ENCODE peak calls at places on chromosomes 16 and 17, in four cellular contexts. One of them, this sample, is unnamed. For H3K9me3, the result is how much of the 10 kb centered on the place peaks cover.

GRCh38 chr17:57989011-57989345 is 924 bp upstream of the VEZF1 start:
- ATAC-seq in HepG2: peak
- ATAC-seq in upper lobe of left lung: peak
- ATAC-seq in K562: peak
- ATAC-seq in this sample: no peak

GRCh38 chr16:85195884-85196816 is 83.9 kb upstream of the CIBAR2 start:
- ATAC-seq in K562: no peak
- ATAC-seq in HepG2: no peak
- ATAC-seq in upper lobe of left lung: peak
- ATAC-seq in this sample: peak

GRCh38 chr17:27485125-27485524 is 28.9 kb downstream of the KSR1 start:
- ATAC-seq in K562: no peak
- ATAC-seq in upper lobe of left lung: no peak
- ATAC-seq in HepG2: no peak
- ATAC-seq in this sample: peak

GRCh38 chr16:49608801-49609200 is 235.2 kb downstream of the C16orf78 start:
- ATAC-seq in upper lobe of left lung: peak
- ATAC-seq in K562: peak
- ATAC-seq in HepG2: peak
- ATAC-seq in this sample: peak

GRCh38 chr17:77840156-77840555 is 118.3 kb upstream of the TNRC6C start:
- ATAC-seq in upper lobe of left lung: no peak
- ATAC-seq in K562: peak
- ATAC-seq in HepG2: no peak
- ATAC-seq in this sample: no peak

GRCh38 chr16:87492721-87493554 is at the start of gene ZCCHC14:
- ATAC-seq in HepG2: peak
- ATAC-seq in upper lobe of left lung: peak
- ATAC-seq in K562: peak
- ATAC-seq in this sample: peak

GRCh38 chr16:57955572-57955971 is 15.4 kb downstream of the CNGB1 start:
- ATAC-seq in upper lobe of left lung: no peak
- ATAC-seq in K562: peak
- ATAC-seq in HepG2: peak
- ATAC-seq in this sample: no peak

GRCh38 chr16:56371383-56371937 is 53.9 kb downstream of the AMFR start:
- ATAC-seq in upper lobe of left lung: no peak
- ATAC-seq in HepG2: peak
- ATAC-seq in K562: no peak
- ATAC-seq in this sample: no peak

GRCh38 chr16:56871172-56871593 is 6.2 kb downstream of the SLC12A3 start:
- ATAC-seq in HepG2: peak
- ATAC-seq in K562: peak
- ATAC-seq in upper lobe of left lung: peak
- ATAC-seq in this sample: no peak

GRCh38 chr17:47720754-47721533 is 12.1 kb upstream of the TBX21 start:
- ATAC-seq in HepG2: no peak
- ATAC-seq in upper lobe of left lung: no peak
- ATAC-seq in K562: no peak
- ATAC-seq in this sample: peak

GRCh38 chr17:76562734-76563148 is 22.9 kb downstream of the PRCD start:
- ATAC-seq in HepG2: no peak
- ATAC-seq in upper lobe of left lung: no peak
- ATAC-seq in K562: peak
- ATAC-seq in this sample: no peak

GRCh38 chr16:89842471-89843408 is 14.5 kb downstream of the SPIRE2 start:
- ATAC-seq in upper lobe of left lung: no peak
- ATAC-seq in K562: no peak
- ATAC-seq in HepG2: peak
- ATAC-seq in this sample: no peak

GRCh38 chr16:57283956-57284205 is 591 bp downstream of the PLLP start:
- ATAC-seq in upper lobe of left lung: no peak
- ATAC-seq in K562: no peak
- ATAC-seq in HepG2: peak
- ATAC-seq in this sample: peak

GRCh38 chr17:46788796-46789195 is 29.7 kb downstream of the WNT3 start:
- ATAC-seq in HepG2: no peak
- ATAC-seq in upper lobe of left lung: no peak
- ATAC-seq in K562: no peak
- ATAC-seq in this sample: no peak

GRCh38 chr16:20879175-20880053 is 20.7 kb downstream of the DCUN1D3 start:
- ATAC-seq in K562: no peak
- ATAC-seq in upper lobe of left lung: peak
- ATAC-seq in HepG2: peak
- ATAC-seq in this sample: no peak

GRCh38 chr17:59435238-59435637 is 103.8 kb downstream of the YPEL2 start:
- ATAC-seq in K562: no peak
- ATAC-seq in upper lobe of left lung: peak
- ATAC-seq in HepG2: no peak
- ATAC-seq in this sample: peak

GRCh38 chr16:49502136-49502881 is 128.7 kb downstream of the C16orf78 start:
- ATAC-seq in upper lobe of left lung: no peak
- ATAC-seq in K562: no peak
- ATAC-seq in HepG2: no peak
- ATAC-seq in this sample: no peak

GRCh38 chr17:55437165-55437605 is 15.6 kb upstream of the MMD start:
- ATAC-seq in HepG2: no peak
- ATAC-seq in K562: no peak
- ATAC-seq in upper lobe of left lung: peak
- ATAC-seq in this sample: no peak

GRCh38 chr16:49875812-49876715 is 20.2 kb upstream of the ZNF423 start:
- ATAC-seq in upper lobe of left lung: peak
- ATAC-seq in K562: no peak
- ATAC-seq in HepG2: peak
- ATAC-seq in this sample: no peak

GRCh38 chr17:44122825-44123355 is 551 bp downstream of the HDAC5 start:
- ATAC-seq in HepG2: no peak
- ATAC-seq in K562: peak
- ATAC-seq in upper lobe of left lung: no peak
- ATAC-seq in this sample: no peak

GRCh38 chr16:75262800-75263127 is 11.3 kb upstream of the BCAR1 start:
- ATAC-seq in K562: no peak
- ATAC-seq in HepG2: no peak
- ATAC-seq in upper lobe of left lung: no peak
- ATAC-seq in this sample: no peak

GRCh38 chr16:64773638-64774037 is 348.2 kb downstream of the CDH11 start:
- ATAC-seq in K562: no peak
- ATAC-seq in HepG2: no peak
- ATAC-seq in upper lobe of left lung: no peak
- ATAC-seq in this sample: no peak

GRCh38 chr17:28046034-28046825 is 3.8 kb downstream of the NLK start:
- ATAC-seq in HepG2: no peak
- ATAC-seq in upper lobe of left lung: no peak
- ATAC-seq in K562: no peak
- ATAC-seq in this sample: no peak

GRCh38 chr17:82031303-82031884 is at the start of gene RAC3:
- ATAC-seq in HepG2: no peak
- ATAC-seq in K562: peak
- ATAC-seq in upper lobe of left lung: no peak
- ATAC-seq in this sample: peak

GRCh38 chr16:74186589-74186988 is 110.0 kb upstream of the PSMD7 start:
- ATAC-seq in HepG2: no peak
- ATAC-seq in upper lobe of left lung: no peak
- ATAC-seq in K562: no peak
- ATAC-seq in this sample: no peak

GRCh38 chr17:32871736-32872135 is 5.2 kb downstream of the MYO1D start:
- ATAC-seq in upper lobe of left lung: peak
- ATAC-seq in K562: no peak
- ATAC-seq in HepG2: no peak
- ATAC-seq in this sample: no peak

GRCh38 chr17:39903158-39903884 is 15.1 kb downstream of the GSDMB start:
- ATAC-seq in HepG2: no peak
- ATAC-seq in K562: peak
- ATAC-seq in upper lobe of left lung: no peak
- ATAC-seq in this sample: no peak

GRCh38 chr17:15463363-15463762 is 4.1 kb downstream of the CDRT4 start:
- ATAC-seq in HepG2: no peak
- ATAC-seq in K562: no peak
- ATAC-seq in upper lobe of left lung: peak
- ATAC-seq in this sample: peak

GRCh38 chr16:70726869-70727494 is 41.1 kb upstream of the MTSS2 start:
- ATAC-seq in HepG2: no peak
- ATAC-seq in upper lobe of left lung: peak
- ATAC-seq in K562: no peak
- ATAC-seq in this sample: peak

GRCh38 chr17:40303009-40303657 is 5.8 kb upstream of the RARA start:
- ATAC-seq in HepG2: peak
- ATAC-seq in upper lobe of left lung: peak
- ATAC-seq in K562: peak
- ATAC-seq in this sample: peak

GRCh38 chr17:33968350-33969044 is 286.6 kb upstream of the CCL2 start:
- ATAC-seq in HepG2: no peak
- ATAC-seq in upper lobe of left lung: no peak
- ATAC-seq in K562: peak
- ATAC-seq in this sample: no peak

GRCh38 chr16:57786632-57787518 is 15.4 kb downstream of the KIFC3 start:
- ATAC-seq in HepG2: no peak
- ATAC-seq in upper lobe of left lung: peak
- ATAC-seq in K562: peak
- ATAC-seq in this sample: peak

GRCh38 chr17:6104956-6105355 is 34.8 kb downstream of the WSCD1 start:
- ATAC-seq in upper lobe of left lung: no peak
- ATAC-seq in K562: no peak
- ATAC-seq in HepG2: no peak
- ATAC-seq in this sample: no peak

GRCh38 chr17:15444805-15445204 is 22.6 kb downstream of the CDRT4 start:
- ATAC-seq in HepG2: no peak
- ATAC-seq in K562: peak
- ATAC-seq in upper lobe of left lung: no peak
- ATAC-seq in this sample: no peak

GRCh38 chr16:14198603-14199002 is 127.5 kb downstream of the MRTFB start:
- ATAC-seq in K562: no peak
- ATAC-seq in upper lobe of left lung: peak
- ATAC-seq in HepG2: no peak
- ATAC-seq in this sample: no peak

GRCh38 chr17:58227733-58228132 is 8.7 kb upstream of the MKS1 start:
- ATAC-seq in K562: no peak
- ATAC-seq in HepG2: no peak
- ATAC-seq in upper lobe of left lung: no peak
- ATAC-seq in this sample: no peak

GRCh38 chr17:57727776-57728175 is 17.3 kb downstream of the CCDC182 start:
- ATAC-seq in K562: peak
- ATAC-seq in HepG2: peak
- ATAC-seq in upper lobe of left lung: no peak
- ATAC-seq in this sample: no peak

GRCh38 chr16:57791156-57791902 is 11.0 kb downstream of the KIFC3 start:
- ATAC-seq in HepG2: no peak
- ATAC-seq in K562: no peak
- ATAC-seq in upper lobe of left lung: no peak
- ATAC-seq in this sample: no peak

GRCh38 chr17:49352587-49353154 is 9.4 kb downstream of the ZNF652 start:
- ATAC-seq in upper lobe of left lung: no peak
- ATAC-seq in K562: no peak
- ATAC-seq in HepG2: no peak
- ATAC-seq in this sample: no peak

GRCh38 chr16:11880047-11880446 is 28.7 kb upstream of the RSL1D1 start:
- ATAC-seq in HepG2: peak
- ATAC-seq in upper lobe of left lung: no peak
- ATAC-seq in K562: no peak
- ATAC-seq in this sample: no peak
- H3K9me3 ChIP-seq in HepG2: under half
- H3K9me3 ChIP-seq in upper lobe of left lung: under half
- H3K9me3 ChIP-seq in K562: under half
- H3K9me3 ChIP-seq in this sample: under half

GRCh38 chr17:65586899-65587298 is 25.5 kb upstream of the AXIN2 start:
- ATAC-seq in upper lobe of left lung: no peak
- ATAC-seq in HepG2: no peak
- ATAC-seq in K562: no peak
- ATAC-seq in this sample: no peak

GRCh38 chr17:65584604-65585521 is 23.4 kb upstream of the AXIN2 start:
- ATAC-seq in HepG2: peak
- ATAC-seq in K562: no peak
- ATAC-seq in upper lobe of left lung: no peak
- ATAC-seq in this sample: no peak

GRCh38 chr17:65588194-65588808 is 26.9 kb upstream of the AXIN2 start:
- ATAC-seq in upper lobe of left lung: peak
- ATAC-seq in HepG2: peak
- ATAC-seq in K562: peak
- ATAC-seq in this sample: no peak

GRCh38 chr17:65587602-65588193 is 26.2 kb upstream of the AXIN2 start:
- ATAC-seq in K562: no peak
- ATAC-seq in HepG2: peak
- ATAC-seq in upper lobe of left lung: peak
- ATAC-seq in this sample: no peak

GRCh38 chr17:65583921-65584603 is 22.6 kb upstream of the AXIN2 start:
- ATAC-seq in HepG2: peak
- ATAC-seq in K562: no peak
- ATAC-seq in upper lobe of left lung: no peak
- ATAC-seq in this sample: no peak
- TF ChIP-seq EP300 in HepG2: no peak
- TF ChIP-seq EP300 in K562: no peak
- TF ChIP-seq EP300 in upper lobe of left lung: no peak
- TF ChIP-seq EP300 in this sample: no peak

GRCh38 chr16:31888735-31889134 is 15.1 kb downstream of the ZNF267 start:
- ATAC-seq in K562: no peak
- ATAC-seq in HepG2: no peak
- ATAC-seq in upper lobe of left lung: no peak
- ATAC-seq in this sample: no peak

GRCh38 chr16:31880322-31880979 is 6.8 kb downstream of the ZNF267 start:
- ATAC-seq in K562: peak
- ATAC-seq in HepG2: peak
- ATAC-seq in upper lobe of left lung: peak
- ATAC-seq in this sample: peak

GRCh38 chr16:31886227-31886626 is 12.6 kb downstream of the ZNF267 start:
- ATAC-seq in upper lobe of left lung: no peak
- ATAC-seq in HepG2: no peak
- ATAC-seq in K562: no peak
- ATAC-seq in this sample: no peak
- H3K9me3 ChIP-seq in upper lobe of left lung: under half
- H3K9me3 ChIP-seq in HepG2: under half
- H3K9me3 ChIP-seq in K562: under half
- H3K9me3 ChIP-seq in this sample: under half

GRCh38 chr17:51260237-51260959 is at the start of gene UTP18:
- ATAC-seq in upper lobe of left lung: peak
- ATAC-seq in HepG2: peak
- ATAC-seq in K562: peak
- ATAC-seq in this sample: peak
- TF ChIP-seq EP300 in upper lobe of left lung: no peak
- TF ChIP-seq EP300 in HepG2: no peak
- TF ChIP-seq EP300 in K562: peak
- TF ChIP-seq EP300 in this sample: peak

GRCh38 chr16:68668266-68668665 is 23.2 kb downstream of the CDH3 start:
- ATAC-seq in K562: no peak
- ATAC-seq in upper lobe of left lung: no peak
- ATAC-seq in HepG2: no peak
- ATAC-seq in this sample: no peak

GRCh38 chr16:68662035-68662434 is 16.9 kb downstream of the CDH3 start:
- ATAC-seq in K562: no peak
- ATAC-seq in upper lobe of left lung: no peak
- ATAC-seq in HepG2: no peak
- ATAC-seq in this sample: no peak

GRCh38 chr16:68664297-68664696 is 19.2 kb downstream of the CDH3 start:
- ATAC-seq in HepG2: no peak
- ATAC-seq in K562: no peak
- ATAC-seq in upper lobe of left lung: no peak
- ATAC-seq in this sample: no peak

GRCh38 chr16:68665501-68665900 is 20.4 kb downstream of the CDH3 start:
- ATAC-seq in upper lobe of left lung: no peak
- ATAC-seq in HepG2: no peak
- ATAC-seq in K562: no peak
- ATAC-seq in this sample: no peak
- H3K9me3 ChIP-seq in upper lobe of left lung: under half
- H3K9me3 ChIP-seq in HepG2: under half
- H3K9me3 ChIP-seq in K562: under half
- H3K9me3 ChIP-seq in this sample: under half

This sample was measured in gastroesophageal sphincter.